ENCODE peak calls at places on chromosomes 12 and 14, in seven cellular contexts. J, X, S, N, H, Y and K are unnamed samples.

GRCh38 chr12:102528111-102528510 is 47.7 kb upstream of the IGF1 start:
- DNase-seq in J (no peak), X (no peak), S (no peak), N (peak), H (no peak), Y (no peak), K (no peak)

GRCh38 chr12:67069451-67070306 is 199.5 kb upstream of the CAND1 start:
- DNase-seq in J (peak), X (no peak), S (no peak), N (no peak), H (no peak), Y (no peak), K (no peak)

GRCh38 chr12:113794774-113795173 is 171.4 kb downstream of the RBM19 start:
- DNase-seq in J (no peak), X (no peak), S (no peak), N (no peak), H (no peak), Y (no peak), K (no peak)

GRCh38 chr12:117835113-117835512 is 133.7 kb downstream of the KSR2 start:
- DNase-seq in J (no peak), X (no peak), S (no peak), N (no peak), H (no peak), Y (no peak), K (no peak)

GRCh38 chr12:108989381-108989780 is 31.5 kb downstream of the SVOP start:
- DNase-seq in J (no peak), X (no peak), S (no peak), N (no peak), H (no peak), Y (no peak), K (no peak)

GRCh38 chr14:104826197-104826857 is 25.4 kb downstream of the ZBTB42 start:
- DNase-seq in J (peak), X (peak), S (peak), N (peak), H (peak), Y (peak), K (peak)

GRCh38 chr14:54614296-54614695 is 47.4 kb downstream of the SAMD4A start:
- DNase-seq in J (peak), X (no peak), S (no peak), N (no peak), H (no peak), Y (no peak), K (no peak)

GRCh38 chr12:125687403-125687802 is 622.2 kb downstream of the AACS start:
- DNase-seq in J (no peak), X (no peak), S (no peak), N (no peak), H (no peak), Y (no peak), K (no peak)

GRCh38 chr12:13173537-13173936 is 23.0 kb upstream of the EMP1 start:
- DNase-seq in J (peak), X (peak), S (peak), N (peak), H (peak), Y (peak), K (peak)

GRCh38 chr12:132429122-132429931 is 60.6 kb upstream of the FBRSL1 start:
- DNase-seq in J (no peak), X (no peak), S (no peak), N (no peak), H (no peak), Y (no peak), K (no peak)

DNA sequence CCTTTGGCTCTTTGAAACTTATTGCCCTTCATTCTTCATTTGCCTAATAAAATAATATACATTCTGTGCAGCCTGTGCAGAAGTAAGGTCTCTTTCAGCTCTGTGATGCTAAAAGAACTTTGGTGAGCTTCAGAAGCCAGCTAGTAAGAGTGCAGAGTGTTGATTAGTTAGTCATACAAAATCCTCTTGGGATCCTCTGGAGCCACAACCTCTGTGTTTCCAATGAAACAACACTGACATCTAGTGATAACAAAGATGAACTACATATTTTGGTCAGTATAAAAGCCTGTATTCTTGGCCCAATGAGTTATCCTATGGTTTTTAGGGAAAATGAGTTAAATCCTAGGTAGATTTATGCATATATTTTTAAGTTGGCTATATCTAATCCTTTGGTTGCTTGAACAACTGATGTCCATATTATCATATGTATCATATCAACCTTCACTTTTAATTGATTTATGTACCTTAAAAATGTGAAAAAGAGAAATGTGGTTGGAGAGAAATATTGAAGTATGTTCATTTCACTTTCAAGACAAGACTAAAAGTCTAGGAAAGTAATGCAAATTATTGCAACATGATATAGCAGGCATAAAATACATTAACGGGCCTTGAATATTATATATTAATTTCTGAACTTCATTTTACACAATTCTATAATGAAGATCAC is 158.4 kb downstream of the KLHL28 start:
- DNase-seq in J (peak), X (peak), S (no peak), N (peak), H (no peak), Y (no peak), K (peak)
- TF ChIP-seq CTCF in J (peak), X (peak), S (peak), N (peak), H (peak), Y (peak), K (peak)

GRCh38 chr12:130263025-130263424 is 74.7 kb upstream of the PIWIL1 start:
- DNase-seq in J (no peak), X (no peak), S (no peak), N (no peak), H (no peak), Y (no peak), K (no peak)

GRCh38 chr12:130263996-130264395 is 73.7 kb upstream of the PIWIL1 start:
- DNase-seq in J (no peak), X (no peak), S (no peak), N (no peak), H (no peak), Y (no peak), K (no peak)

GRCh38 chr12:130266751-130267150 is 70.9 kb upstream of the PIWIL1 start:
- DNase-seq in J (no peak), X (no peak), S (no peak), N (no peak), H (no peak), Y (no peak), K (no peak)
- TF ChIP-seq CTCF in J (no peak), X (no peak), S (no peak), N (no peak), H (no peak), Y (no peak), K (no peak)

GRCh38 chr12:22083167-22083566 is 37.1 kb downstream of the CMAS start:
- DNase-seq in J (peak), X (no peak), S (no peak), N (peak), H (no peak), Y (no peak), K (peak)
- TF ChIP-seq CTCF in J (peak), X (peak), S (peak), N (peak), H (peak), Y (peak), K (peak)

GRCh38 chr12:254039-254438 is 8.6 kb downstream of the SLC6A13 start:
- DNase-seq in J (no peak), X (no peak), S (no peak), N (no peak), H (no peak), Y (no peak), K (no peak)
- TF ChIP-seq CTCF in J (no peak), X (no peak), S (no peak), N (peak), H (no peak), Y (no peak), K (no peak)